ENCODE peak calls at places on chromosome 3, in seven cellular contexts. One of them, this sample, is unnamed.

GRCh38 chr3:44509985-44510360 is 32.5 kb upstream of the ZNF445 start:
- DNase-seq in NCI-H526: peak
- DNase-seq in stimulated activated naive CD4-positive, alpha-beta T cell: no peak
- DNase-seq in thoracic aorta: no peak
- DNase-seq in naive thymus-derived CD8-positive, alpha-beta T cell: no peak
- DNase-seq in A172: peak
- DNase-seq in cardiac fibroblast: peak
- DNase-seq in this sample: no peak

GRCh38 chr3:188390347-188390718 is 236.4 kb downstream of the LPP start:
- DNase-seq in NCI-H526: no peak
- DNase-seq in stimulated activated naive CD4-positive, alpha-beta T cell: no peak
- DNase-seq in thoracic aorta: no peak
- DNase-seq in naive thymus-derived CD8-positive, alpha-beta T cell: no peak
- DNase-seq in A172: no peak
- DNase-seq in cardiac fibroblast: no peak
- DNase-seq in this sample: no peak

GRCh38 chr3:149967067-149967685 is 3.5 kb downstream of the PFN2 start:
- DNase-seq in NCI-H526: peak
- DNase-seq in stimulated activated naive CD4-positive, alpha-beta T cell: no peak
- DNase-seq in thoracic aorta: no peak
- DNase-seq in naive thymus-derived CD8-positive, alpha-beta T cell: peak
- DNase-seq in A172: peak
- DNase-seq in cardiac fibroblast: peak
- DNase-seq in this sample: peak

GRCh38 chr3:160130950-160131349 is 94.3 kb upstream of the C3orf80 start:
- DNase-seq in NCI-H526: no peak
- DNase-seq in stimulated activated naive CD4-positive, alpha-beta T cell: no peak
- DNase-seq in thoracic aorta: no peak
- DNase-seq in naive thymus-derived CD8-positive, alpha-beta T cell: no peak
- DNase-seq in A172: no peak
- DNase-seq in cardiac fibroblast: peak
- DNase-seq in this sample: peak

GRCh38 chr3:182384182-182384581 is 409.1 kb upstream of the ATP11B start:
- DNase-seq in NCI-H526: no peak
- DNase-seq in stimulated activated naive CD4-positive, alpha-beta T cell: no peak
- DNase-seq in thoracic aorta: no peak
- DNase-seq in naive thymus-derived CD8-positive, alpha-beta T cell: no peak
- DNase-seq in A172: peak
- DNase-seq in cardiac fibroblast: no peak
- DNase-seq in this sample: no peak

GRCh38 chr3:42670051-42670576 is 15.2 kb upstream of the KLHL40 start:
- DNase-seq in NCI-H526: no peak
- DNase-seq in stimulated activated naive CD4-positive, alpha-beta T cell: no peak
- DNase-seq in thoracic aorta: no peak
- DNase-seq in naive thymus-derived CD8-positive, alpha-beta T cell: no peak
- DNase-seq in A172: no peak
- DNase-seq in cardiac fibroblast: no peak
- DNase-seq in this sample: no peak

GRCh38 chr3:120506076-120506827 is 55.5 kb upstream of the FSTL1 start:
- DNase-seq in NCI-H526: peak
- DNase-seq in stimulated activated naive CD4-positive, alpha-beta T cell: no peak
- DNase-seq in thoracic aorta: no peak
- DNase-seq in naive thymus-derived CD8-positive, alpha-beta T cell: no peak
- DNase-seq in A172: no peak
- DNase-seq in cardiac fibroblast: peak
- DNase-seq in this sample: no peak

GRCh38 chr3:56251343-56251945 is 216.8 kb downstream of the ERC2 start:
- DNase-seq in NCI-H526: no peak
- DNase-seq in stimulated activated naive CD4-positive, alpha-beta T cell: no peak
- DNase-seq in thoracic aorta: no peak
- DNase-seq in naive thymus-derived CD8-positive, alpha-beta T cell: peak
- DNase-seq in A172: peak
- DNase-seq in cardiac fibroblast: peak
- DNase-seq in this sample: peak

GRCh38 chr3:188573929-188574317 is 420.0 kb downstream of the LPP start:
- DNase-seq in NCI-H526: no peak
- DNase-seq in stimulated activated naive CD4-positive, alpha-beta T cell: no peak
- DNase-seq in thoracic aorta: no peak
- DNase-seq in naive thymus-derived CD8-positive, alpha-beta T cell: no peak
- DNase-seq in A172: no peak
- DNase-seq in cardiac fibroblast: no peak
- DNase-seq in this sample: no peak

GRCh38 chr3:5014431-5014830 is 35.2 kb downstream of the BHLHE40 start:
- DNase-seq in NCI-H526: no peak
- DNase-seq in stimulated activated naive CD4-positive, alpha-beta T cell: no peak
- DNase-seq in thoracic aorta: no peak
- DNase-seq in naive thymus-derived CD8-positive, alpha-beta T cell: no peak
- DNase-seq in A172: no peak
- DNase-seq in cardiac fibroblast: peak
- DNase-seq in this sample: no peak

GRCh38 chr3:152269423-152270144 is 855 bp downstream of the MBNL1 start:
- DNase-seq in NCI-H526: peak
- DNase-seq in stimulated activated naive CD4-positive, alpha-beta T cell: peak
- DNase-seq in thoracic aorta: peak
- DNase-seq in naive thymus-derived CD8-positive, alpha-beta T cell: peak
- DNase-seq in A172: peak
- DNase-seq in cardiac fibroblast: peak
- DNase-seq in this sample: peak

GRCh38 chr3:144687862-144688261 is 716.2 kb downstream of the DIPK2A start:
- DNase-seq in NCI-H526: no peak
- DNase-seq in stimulated activated naive CD4-positive, alpha-beta T cell: no peak
- DNase-seq in thoracic aorta: no peak
- DNase-seq in naive thymus-derived CD8-positive, alpha-beta T cell: no peak
- DNase-seq in A172: no peak
- DNase-seq in cardiac fibroblast: peak
- DNase-seq in this sample: no peak

GRCh38 chr3:45986303-45986982 is 9.2 kb downstream of the FYCO1 start:
- DNase-seq in NCI-H526: no peak
- DNase-seq in stimulated activated naive CD4-positive, alpha-beta T cell: no peak
- DNase-seq in thoracic aorta: no peak
- DNase-seq in naive thymus-derived CD8-positive, alpha-beta T cell: no peak
- DNase-seq in A172: peak
- DNase-seq in cardiac fibroblast: peak
- DNase-seq in this sample: peak

GRCh38 chr3:142963266-142964149 is at the start of gene PAQR9:
- DNase-seq in NCI-H526: no peak
- DNase-seq in stimulated activated naive CD4-positive, alpha-beta T cell: no peak
- DNase-seq in thoracic aorta: no peak
- DNase-seq in naive thymus-derived CD8-positive, alpha-beta T cell: peak
- DNase-seq in A172: peak
- DNase-seq in cardiac fibroblast: no peak
- DNase-seq in this sample: no peak

GRCh38 chr3:140469491-140469890 is 208.4 kb upstream of the TRIM42 start:
- DNase-seq in NCI-H526: no peak
- DNase-seq in stimulated activated naive CD4-positive, alpha-beta T cell: no peak
- DNase-seq in thoracic aorta: no peak
- DNase-seq in naive thymus-derived CD8-positive, alpha-beta T cell: no peak
- DNase-seq in A172: no peak
- DNase-seq in cardiac fibroblast: peak
- DNase-seq in this sample: peak

GRCh38 chr3:39228496-39228895 is 36.1 kb upstream of the XIRP1 start:
- DNase-seq in NCI-H526: no peak
- DNase-seq in stimulated activated naive CD4-positive, alpha-beta T cell: no peak
- DNase-seq in thoracic aorta: no peak
- DNase-seq in naive thymus-derived CD8-positive, alpha-beta T cell: no peak
- DNase-seq in A172: no peak
- DNase-seq in cardiac fibroblast: no peak
- DNase-seq in this sample: no peak

GRCh38 chr3:108311797-108312196 is 15.4 kb downstream of the HHLA2 start:
- DNase-seq in NCI-H526: no peak
- DNase-seq in stimulated activated naive CD4-positive, alpha-beta T cell: no peak
- DNase-seq in thoracic aorta: no peak
- DNase-seq in naive thymus-derived CD8-positive, alpha-beta T cell: no peak
- DNase-seq in A172: no peak
- DNase-seq in cardiac fibroblast: no peak
- DNase-seq in this sample: no peak

GRCh38 chr3:169082634-169083033 is 580.9 kb downstream of the MECOM start:
- DNase-seq in NCI-H526: no peak
- DNase-seq in stimulated activated naive CD4-positive, alpha-beta T cell: no peak
- DNase-seq in thoracic aorta: no peak
- DNase-seq in naive thymus-derived CD8-positive, alpha-beta T cell: no peak
- DNase-seq in A172: no peak
- DNase-seq in cardiac fibroblast: no peak
- DNase-seq in this sample: no peak

GRCh38 chr3:160956785-160957184 is 148.4 kb downstream of the B3GALNT1 start:
- DNase-seq in NCI-H526: no peak
- DNase-seq in stimulated activated naive CD4-positive, alpha-beta T cell: no peak
- DNase-seq in thoracic aorta: no peak
- DNase-seq in naive thymus-derived CD8-positive, alpha-beta T cell: no peak
- DNase-seq in A172: peak
- DNase-seq in cardiac fibroblast: peak
- DNase-seq in this sample: no peak

GRCh38 chr3:187020376-187020775 is 90.0 kb downstream of the ST6GAL1 start:
- DNase-seq in NCI-H526: no peak
- DNase-seq in stimulated activated naive CD4-positive, alpha-beta T cell: peak
- DNase-seq in thoracic aorta: no peak
- DNase-seq in naive thymus-derived CD8-positive, alpha-beta T cell: no peak
- DNase-seq in A172: no peak
- DNase-seq in cardiac fibroblast: no peak
- DNase-seq in this sample: no peak

GRCh38 chr3:15380980-15381890 is 46.1 kb downstream of the METTL6 start:
- DNase-seq in NCI-H526: no peak
- DNase-seq in stimulated activated naive CD4-positive, alpha-beta T cell: no peak
- DNase-seq in thoracic aorta: no peak
- DNase-seq in naive thymus-derived CD8-positive, alpha-beta T cell: no peak
- DNase-seq in A172: no peak
- DNase-seq in cardiac fibroblast: no peak
- DNase-seq in this sample: no peak